ENCODE peak calls at places on chromosomes 3 and 15, in nine cellular contexts. O is ovary; E is thoracic aorta; K is right cardiac atrium; H is CD8-positive, alpha-beta memory T cell; S is esophagus muscularis mucosa; M is cardiac muscle cell; D is heart right ventricle; T is osteoblast. Q is an unnamed sample.

GRCh38 chr3:24158756-24159155 is 213.7 kb downstream of the NR1D2 start:
- DNase-seq in S (no peak), M (no peak), E (no peak), K (no peak), H (no peak), O (no peak), T (no peak), D (no peak), Q (no peak)

GRCh38 chr3:117788086-117788485 is 1078.5 kb downstream of the TUSC7 start:
- DNase-seq in O (no peak), S (no peak), K (peak; percentile 47), E (no peak), T (peak; percentile 21), M (no peak), D (no peak), H (no peak), Q (no peak)

GRCh38 chr15:74128785-74129350 is 1.5 kb upstream of the ISLR2 start:
- DNase-seq in H (no peak), S (no peak), E (no peak), K (no peak), O (no peak), D (no peak), M (no peak), T (no peak), Q (peak; percentile 59)

GRCh38 chr15:45943255-45943654 is 308.4 kb downstream of the SQOR start:
- DNase-seq in H (no peak), S (no peak), E (no peak), T (no peak), M (no peak), D (no peak), K (no peak), O (no peak), Q (no peak)

GRCh38 chr15:63560741-63561448 is 36.3 kb upstream of the FBXL22 start:
- DNase-seq in H (no peak), E (no peak), K (no peak), D (no peak), S (no peak), T (no peak), M (no peak), O (no peak), Q (no peak)

GRCh38 chr3:141452045-141452444 is 34.8 kb upstream of the RASA2 start:
- DNase-seq in O (no peak), K (no peak), H (peak; percentile 34), S (no peak), T (no peak), M (peak; percentile 43), D (no peak), E (no peak), Q (no peak)

GRCh38 chr15:57352535-57353316 is 23.6 kb upstream of the CGNL1 start:
- DNase-seq in E (no peak), H (no peak), S (no peak), T (no peak), K (no peak), M (no peak), D (no peak), O (no peak), Q (no peak)

GRCh38 chr3:32815812-32816438 is 1.9 kb upstream of the TRIM71 start:
- DNase-seq in K (no peak), D (no peak), S (no peak), M (peak; percentile 42), O (no peak), T (peak; percentile 80), H (no peak), E (no peak), Q (no peak)

GRCh38 chr15:23438816-23439466 is 8.1 kb downstream of the GOLGA6L2 start:
- DNase-seq in T (no peak), S (no peak), O (no peak), D (no peak), M (no peak), H (no peak), K (no peak), E (no peak), Q (no peak)

GRCh38 chr15:52115598-52116427 is 3.2 kb upstream of the BCL2L10 start:
- DNase-seq in D (no peak), K (no peak), E (no peak), S (no peak), H (no peak), M (no peak), O (no peak), T (no peak), Q (no peak)

GRCh38 chr3:44981220-44981619 is 5.2 kb downstream of the EXOSC7 start:
- DNase-seq in D (no peak), S (no peak), E (no peak), M (no peak), K (no peak), O (no peak), T (no peak), H (no peak), Q (no peak)

GRCh38 chr15:96789999-96790398 is 459.5 kb downstream of the NR2F2 start:
- DNase-seq in M (no peak), D (no peak), T (no peak), H (no peak), O (no peak), S (peak; percentile 64), E (no peak), K (no peak), Q (no peak)

GRCh38 chr3:135007622-135008021 is 212.6 kb downstream of the EPHB1 start:
- DNase-seq in M (no peak), D (no peak), K (no peak), S (peak; percentile 57), O (no peak), H (no peak), E (no peak), T (no peak), Q (no peak)

GRCh38 chr3:113660458-113660857 is 36.0 kb downstream of the USF3 start:
- DNase-seq in S (no peak), H (no peak), O (no peak), D (no peak), E (no peak), T (no peak), K (no peak), M (no peak), Q (no peak)

GRCh38 chr3:177037241-177037640 is 160.0 kb downstream of the TBL1XR1 start:
- DNase-seq in M (no peak), K (no peak), O (no peak), D (no peak), H (no peak), E (peak; percentile 9), T (no peak), S (no peak), Q (no peak)
- H3K4me3 ChIP-seq in M (no peak overlapping the region), K (no peak overlapping the region), O (no peak overlapping the region), D (no peak overlapping the region), H (no peak overlapping the region), E (no peak overlapping the region), T (no peak overlapping the region), S (no peak overlapping the region), Q (no peak overlapping the region)

DNA sequence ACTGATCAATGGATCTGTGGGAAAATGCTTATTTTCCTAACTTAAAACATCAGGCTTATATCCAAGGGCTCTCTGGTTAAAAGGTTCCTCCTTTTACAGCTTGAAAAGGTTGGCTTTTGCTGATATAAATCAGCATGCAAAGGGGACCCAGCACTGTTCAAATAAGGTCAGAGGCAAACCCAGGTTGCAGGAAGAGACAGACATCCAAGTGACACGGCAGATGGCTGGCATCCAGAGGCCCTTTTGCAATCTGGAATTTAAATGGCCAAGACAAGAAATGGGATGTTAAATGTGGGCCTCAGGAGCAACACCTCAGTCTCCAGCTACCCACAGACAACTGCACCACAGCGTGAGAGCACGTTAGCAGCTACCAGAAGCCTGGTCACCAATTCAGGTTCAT is 6.3 kb downstream of the SH3BP5 start:
- DNase-seq in E (no peak), S (no peak), D (no peak), O (no peak), M (no peak), T (no peak), H (no peak), K (peak; percentile 68), Q (no peak)
- H3K27ac ChIP-seq in E (peak overlapping the region; percentile 43), S (peak overlapping the region; percentile 37), D (peak overlapping the region; percentile 14), O (peak overlapping the region; percentile 75), M (no peak overlapping the region), T (peak overlapping the region; percentile 78), H (no peak overlapping the region), K (peak overlapping the region; percentile 9), Q (no peak overlapping the region)

GRCh38 chr3:149564079-149564478 is 89.6 kb downstream of the TM4SF4 start:
- DNase-seq in D (no peak), H (no peak), K (no peak), E (no peak), M (no peak), T (no peak), O (no peak), S (no peak), Q (no peak)

GRCh38 chr3:149571381-149571780 is 86.4 kb downstream of the WWTR1 start:
- DNase-seq in M (no peak), H (no peak), E (no peak), O (no peak), T (no peak), D (no peak), K (no peak), S (no peak), Q (no peak)

GRCh38 chr3:149567307-149567861 is 90.4 kb downstream of the WWTR1 start:
- DNase-seq in E (no peak), O (no peak), D (no peak), M (no peak), H (no peak), T (no peak), K (no peak), S (no peak), Q (no peak)

GRCh38 chr3:149563114-149563513 is 88.6 kb downstream of the TM4SF4 start:
- DNase-seq in D (no peak), S (no peak), O (no peak), T (no peak), H (no peak), K (no peak), E (no peak), M (no peak), Q (no peak)

DNA sequence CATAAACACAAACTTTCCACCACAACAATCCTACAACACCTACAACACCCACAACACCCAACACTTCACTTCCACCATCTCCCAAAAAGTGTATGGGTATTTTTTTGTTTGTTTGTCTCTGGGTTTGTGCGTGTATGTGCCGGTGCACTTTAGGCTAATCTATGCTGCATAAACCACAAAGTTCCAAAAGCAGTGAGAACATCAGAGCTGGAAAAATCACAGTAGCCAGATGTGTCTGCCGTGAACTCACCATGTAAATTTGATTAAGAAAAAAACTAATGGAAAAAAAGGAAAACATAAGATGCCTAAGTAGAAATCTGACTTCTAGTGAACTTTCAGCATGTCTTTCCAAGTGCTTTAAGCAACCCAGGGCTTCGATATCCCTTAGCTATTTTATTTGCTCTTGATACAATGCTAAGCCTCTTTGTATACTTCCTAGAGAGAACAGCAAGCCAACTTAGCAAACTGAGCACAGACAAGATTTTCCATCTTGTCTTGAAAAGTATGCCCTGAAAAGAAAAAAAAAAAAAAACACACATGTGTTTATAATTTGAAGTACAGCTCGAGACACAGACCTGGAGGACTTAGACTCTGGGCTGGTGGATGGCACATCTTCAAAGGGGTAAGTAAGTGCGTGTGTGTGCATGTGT is 91.4 kb downstream of the WWTR1 start:
- DNase-seq in T (no peak), M (no peak), D (no peak), S (no peak), O (no peak), E (no peak), K (no peak), H (no peak), Q (no peak)
- H3K4me3 ChIP-seq in T (no peak overlapping the region), M (no peak overlapping the region), D (no peak overlapping the region), S (no peak overlapping the region), O (no peak overlapping the region), E (no peak overlapping the region), K (no peak overlapping the region), H (no peak overlapping the region), Q (no peak overlapping the region)

DNA sequence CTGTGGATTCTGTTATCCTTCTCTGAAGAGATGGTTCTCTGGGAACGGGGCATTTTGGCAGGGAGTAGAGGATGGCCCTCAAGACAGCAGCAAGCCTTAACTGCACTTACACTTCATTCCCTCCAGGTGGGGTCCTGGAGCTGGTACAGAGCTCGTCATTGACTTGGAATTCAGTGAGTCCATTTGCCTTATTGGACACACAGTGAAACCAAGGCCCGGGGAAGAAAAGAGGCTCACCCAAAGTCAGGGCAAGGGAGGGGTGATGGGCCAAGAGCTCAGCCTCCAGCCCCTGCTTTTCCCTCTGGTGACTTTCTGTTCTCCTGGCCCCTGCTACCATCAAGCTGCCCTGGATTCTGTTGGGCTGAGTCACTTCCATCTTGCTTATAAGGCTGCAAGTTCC is 125.6 kb downstream of the ETFA start:
- DNase-seq in S (no peak), E (no peak), H (no peak), O (no peak), D (no peak), T (peak; percentile 97), K (no peak), M (peak; percentile 29), Q (no peak)
- H3K27ac ChIP-seq in S (no peak overlapping the region), E (peak overlapping the region; percentile 2), H (no peak overlapping the region), O (no peak overlapping the region), D (no peak overlapping the region), T (peak overlapping the region; percentile 20), K (no peak overlapping the region), M (no peak overlapping the region), Q (no peak overlapping the region)